ENCODE peak calls at places on chromosomes 7 and 10, in four cellular contexts. I, P, D and E are unnamed samples.
A peak's percentile ranks its signal among the peaks of the same experiment; 100 is the strongest.

GRCh38 chr7:79979437-79979836 is 155.2 kb upstream of the GNAI1 start:
- DNase-seq in I (peak; percentile 20), P (peak; percentile 88), D (peak; percentile 89), E (no peak)

GRCh38 chr10:109968954-109969644 is 38.7 kb upstream of the ADD3 start:
- DNase-seq in P (peak; percentile 32), I (no peak), D (no peak), E (no peak)

GRCh38 chr7:128931965-128932861 is 5.5 kb upstream of the IRF5 start:
- DNase-seq in P (no peak), D (no peak), I (no peak), E (no peak)

GRCh38 chr10:112539340-112539739 is 92.3 kb downstream of the VTI1A start:
- DNase-seq in P (no peak), D (no peak), I (no peak), E (peak; percentile 36)

GRCh38 chr10:5944389-5945202 is 32.7 kb downstream of the IL15RA start:
- DNase-seq in D (peak; percentile 100), P (peak; percentile 98), I (peak; percentile 100), E (peak; percentile 95)

GRCh38 chr7:73354787-73355186 is 26.8 kb downstream of the FKBP6 start:
- DNase-seq in P (no peak), D (no peak), I (no peak), E (no peak)

GRCh38 chr7:66700633-66701131 is 39.9 kb upstream of the RABGEF1 start:
- DNase-seq in P (no peak), D (no peak), I (no peak), E (no peak)

GRCh38 chr7:68015098-68015497 is 1018.5 kb downstream of the TYW1 start:
- DNase-seq in P (no peak), I (no peak), D (no peak), E (no peak)

GRCh38 chr7:135886334-135887132 is 90.6 kb downstream of the MTPN start:
- DNase-seq in P (no peak), D (no peak), I (no peak), E (no peak)

GRCh38 chr10:86440874-86441838 is 74.6 kb upstream of the GRID1 start:
- DNase-seq in P (peak; percentile 94), I (peak; percentile 88), D (peak; percentile 23), E (peak; percentile 70)

GRCh38 chr7:37494940-37495339 is 46.3 kb upstream of the ELMO1 start:
- DNase-seq in P (peak; percentile 11), I (no peak), D (no peak), E (no peak)

GRCh38 chr7:32937344-32938174 is 19.7 kb upstream of the FKBP9 start:
- DNase-seq in D (peak; percentile 78), I (peak; percentile 5), P (peak; percentile 49), E (no peak)

GRCh38 chr10:43688348-43688892 is 39.7 kb upstream of the ZNF32 start:
- DNase-seq in D (no peak), P (no peak), I (peak; percentile 46), E (no peak)

GRCh38 chr7:99833289-99833877 is 5.6 kb downstream of the CYP3A43 start:
- DNase-seq in D (no peak), P (no peak), I (no peak), E (no peak)

DNA sequence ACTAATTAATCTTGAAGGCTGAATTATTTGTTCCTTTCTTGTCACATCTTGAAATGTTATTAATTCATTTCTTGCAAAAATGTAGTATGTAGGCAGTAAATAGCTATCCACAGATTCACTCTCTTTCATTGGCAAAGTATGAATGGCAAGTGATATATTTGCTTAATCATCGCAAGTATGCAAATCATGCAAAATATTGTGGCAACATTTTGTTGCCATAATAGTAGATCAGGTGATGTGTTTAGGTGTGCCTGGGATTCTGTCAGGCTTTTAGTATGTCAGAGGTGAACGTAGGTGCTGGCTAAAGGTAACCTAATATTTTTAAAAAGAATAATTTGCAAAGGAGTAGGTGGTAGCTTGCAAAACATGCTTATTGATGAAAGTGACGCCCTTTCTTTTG is 5.9 kb downstream of the MAP3K8 start:
- DNase-seq in I (no peak), D (no peak), P (no peak), E (no peak)
- H3K4me1 ChIP-seq in I (peaks cover 35% of the 10 kb centered on the region), D (peaks cover 14% of the 10 kb centered on the region), P (peaks cover 10% of the 10 kb centered on the region), E (peaks cover 15% of the 10 kb centered on the region)

GRCh38 chr7:33965116-33965827 is 59.9 kb downstream of the BMPER start:
- DNase-seq in P (peak; percentile 18), D (peak; percentile 69), I (peak; percentile 30), E (no peak)
- H3K4me3 ChIP-seq in P (no peak overlapping the region), D (no peak overlapping the region), I (no peak overlapping the region), E (no peak overlapping the region)

DNA sequence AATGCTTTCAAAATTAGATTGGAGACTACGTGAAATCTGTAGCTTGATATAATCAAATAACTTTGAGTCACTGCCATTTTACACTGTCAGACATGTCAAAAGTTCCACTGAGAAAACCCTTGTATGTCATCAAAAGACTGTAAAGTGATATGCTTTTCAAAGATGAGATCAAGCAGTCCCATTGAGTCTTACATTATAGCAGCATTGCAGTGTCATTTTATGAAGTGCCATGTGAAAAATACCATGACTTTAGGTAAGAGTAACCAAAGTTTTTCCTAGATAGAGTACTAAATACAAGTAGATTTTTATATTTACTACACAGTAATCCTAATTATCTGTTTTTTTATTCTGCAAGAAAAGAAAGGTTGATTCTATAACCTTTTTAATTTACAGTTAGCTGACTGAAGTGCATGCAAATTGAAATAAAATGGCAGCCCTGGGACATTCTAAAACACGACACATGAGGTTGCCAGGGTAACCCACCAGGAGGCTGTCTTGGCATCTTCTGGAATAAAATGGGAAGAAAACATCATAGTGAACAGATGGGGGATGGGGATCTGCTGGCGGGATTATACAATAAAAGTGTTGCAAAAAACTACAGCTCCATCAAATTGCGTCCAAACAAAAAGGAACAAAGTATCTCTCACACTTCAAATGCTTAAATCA is 91.3 kb upstream of the TMEM106B start:
- DNase-seq in D (no peak), I (no peak), P (no peak), E (no peak)
- H2AFZ ChIP-seq in D (no peak overlapping the region), I (no peak overlapping the region), P (no peak overlapping the region), E (no peak overlapping the region)

DNA sequence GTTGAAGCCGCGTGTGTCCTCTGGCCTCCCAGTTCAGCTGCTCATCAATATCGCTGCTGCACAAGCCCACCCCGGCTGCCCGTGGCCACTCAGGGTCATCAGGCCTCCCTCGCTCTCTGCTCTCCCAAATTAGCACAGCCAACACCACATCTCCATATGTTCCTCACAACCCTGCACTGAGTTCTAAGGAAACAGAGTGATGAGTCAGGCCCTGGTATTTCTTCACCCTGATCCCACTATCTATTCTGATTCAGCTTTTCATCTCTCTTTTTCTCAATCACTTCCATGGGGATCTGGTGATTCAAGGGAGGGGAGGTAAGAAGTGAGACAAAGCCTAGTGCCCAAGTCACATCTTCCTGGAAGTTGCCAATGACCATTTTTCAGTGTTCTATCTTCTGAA is 23.8 kb downstream of the CYTH3 start:
- DNase-seq in I (peak; percentile 83), D (peak; percentile 78), P (peak; percentile 90), E (peak; percentile 78)
- H3K4me1 ChIP-seq in I (peaks cover 56% of the 10 kb centered on the region), D (peaks cover 22% of the 10 kb centered on the region), P (peaks cover 6% of the 10 kb centered on the region), E (peaks cover 49% of the 10 kb centered on the region)

GRCh38 chr10:74822583-74823089 is 3.8 kb upstream of the KAT6B start:
- DNase-seq in P (no peak), D (peak; percentile 71), I (peak; percentile 82), E (no peak)
- H3K4me3 ChIP-seq in P (no peak overlapping the region), D (no peak overlapping the region), I (no peak overlapping the region), E (no peak overlapping the region)

GRCh38 chr10:80737209-80737608 is 199.5 kb downstream of the SH2D4B start:
- DNase-seq in D (no peak), I (no peak), P (no peak), E (no peak)
- H2AFZ ChIP-seq in D (no peak overlapping the region), I (no peak overlapping the region), P (no peak overlapping the region), E (no peak overlapping the region)

GRCh38 chr7:1022801-1023465 is 21.4 kb upstream of the GPR146 start:
- DNase-seq in D (no peak), I (no peak), P (no peak), E (no peak)
- H3K4me1 ChIP-seq in D (no peaks in the 10 kb centered on the region), I (peaks cover 8% of the 10 kb centered on the region), P (peaks cover 11% of the 10 kb centered on the region), E (peaks cover 8% of the 10 kb centered on the region)